ENCODE peak calls at places on chromosomes 13 and 19, in seven cellular contexts. J is left ventricle myocardium inferior, P is neural progenitor cell, F is left lung, B is psoas muscle, U is upper lobe of right lung, Q is tibial nerve. H is an unnamed sample.

GRCh38 chr19:5436101-5436947 is 18.9 kb upstream of the ZNRF4 start:
- DNase-seq in J (no peak), P (peak; percentile 95), F (peak; percentile 35), B (no peak), U (no peak), Q (no peak), H (no peak)

GRCh38 chr13:40189426-40189825 is 477.0 kb downstream of the FOXO1 start:
- DNase-seq in J (no peak), P (no peak), F (no peak), B (no peak), U (no peak), Q (no peak), H (no peak)

GRCh38 chr13:36130542-36131214 is 504 bp downstream of the DCLK1 start:
- DNase-seq in J (peak; percentile 30), P (peak; percentile 76), F (peak; percentile 49), B (peak; percentile 64), U (peak; percentile 70), Q (peak; percentile 21), H (no peak)

GRCh38 chr13:48475230-48475629 is 57.6 kb downstream of the RCBTB2 start:
- DNase-seq in J (no peak), P (no peak), F (no peak), B (no peak), U (no peak), Q (no peak), H (no peak)

GRCh38 chr19:47095707-47096704 is 17.6 kb downstream of the ZC3H4 start:
- DNase-seq in J (peak; percentile 77), P (no peak), F (peak; percentile 92), B (peak; percentile 82), U (peak; percentile 94), Q (no peak), H (no peak)

GRCh38 chr19:27966390-27966816 is 1246.5 kb downstream of the UQCRFS1 start:
- DNase-seq in J (no peak), P (peak; percentile 19), F (no peak), B (no peak), U (no peak), Q (no peak), H (no peak)

GRCh38 chr13:80973721-80974120 is 632.8 kb upstream of the SPRY2 start:
- DNase-seq in J (no peak), P (no peak), F (no peak), B (no peak), U (no peak), Q (no peak), H (no peak)

GRCh38 chr13:114339779-114340534 is 25.7 kb downstream of the CHAMP1 start:
- DNase-seq in J (peak; percentile 18), P (no peak), F (no peak), B (peak; percentile 62), U (no peak), Q (no peak), H (no peak)

GRCh38 chr13:52707375-52707774 is 32.2 kb downstream of the CNMD start:
- DNase-seq in J (no peak), P (no peak), F (no peak), B (no peak), U (no peak), Q (no peak), H (no peak)

GRCh38 chr13:24619302-24619701 is 60.9 kb upstream of the ATP12A start:
- DNase-seq in J (no peak), P (no peak), F (no peak), B (no peak), U (no peak), Q (no peak), H (no peak)

GRCh38 chr19:42081584-42082258 is 5.8 kb downstream of the ZNF574 start:
- DNase-seq in J (no peak), P (no peak), F (no peak), B (no peak), U (no peak), Q (no peak), H (no peak)

GRCh38 chr19:1503089-1503924 is 9.5 kb downstream of the ADAMTSL5 start:
- DNase-seq in J (no peak), P (peak; percentile 86), F (no peak), B (peak; percentile 81), U (peak; percentile 82), Q (peak; percentile 42), H (peak; percentile 57)

GRCh38 chr13:27691207-27691606 is 69.5 kb downstream of the POLR1D start:
- DNase-seq in J (no peak), P (no peak), F (no peak), B (no peak), U (no peak), Q (no peak), H (no peak)
- H3K9me3 ChIP-seq in J (peaks cover 72% of the 10 kb centered on the region), P (peaks cover 9% of the 10 kb centered on the region), F (no peaks in the 10 kb centered on the region), B (peaks cover 7% of the 10 kb centered on the region), U (peaks cover 7% of the 10 kb centered on the region), Q (no peaks in the 10 kb centered on the region), H (no peaks in the 10 kb centered on the region)

GRCh38 chr19:50059045-50059444 is 33.2 kb downstream of the ZNF473 start:
- DNase-seq in J (no peak), P (no peak), F (no peak), B (no peak), U (no peak), Q (no peak), H (no peak)

GRCh38 chr19:50053119-50053518 is 27.3 kb downstream of the ZNF473 start:
- DNase-seq in J (no peak), P (no peak), F (no peak), B (no peak), U (no peak), Q (no peak), H (no peak)

GRCh38 chr19:50060107-50060506 is 34.3 kb downstream of the ZNF473 start:
- DNase-seq in J (no peak), P (no peak), F (no peak), B (no peak), U (no peak), Q (no peak), H (no peak)

GRCh38 chr19:50061650-50062049 is 35.8 kb downstream of the ZNF473 start:
- DNase-seq in J (no peak), P (no peak), F (no peak), B (no peak), U (no peak), Q (no peak), H (no peak)

DNA sequence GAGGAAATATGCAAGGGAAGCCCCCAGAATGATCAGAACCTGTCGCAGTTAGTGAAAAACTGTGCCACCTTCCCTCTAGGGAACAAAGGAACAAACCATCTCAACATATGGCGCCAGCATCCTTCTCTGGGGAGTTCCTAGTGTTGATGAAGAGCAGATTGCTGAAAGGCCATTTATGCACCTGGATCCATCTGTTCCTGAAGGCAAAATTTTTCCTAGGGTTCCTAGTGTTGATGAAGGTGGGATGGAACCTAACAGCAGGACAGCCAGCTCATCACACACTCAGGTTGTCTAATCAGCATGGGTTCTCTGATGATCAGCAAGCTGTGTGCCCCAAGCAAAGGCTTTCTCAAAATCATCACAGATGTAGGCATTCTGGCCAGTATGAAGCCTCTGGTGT is 32.6 kb downstream of the ZNF473 start:
- DNase-seq in J (no peak), P (no peak), F (no peak), B (no peak), U (no peak), Q (no peak), H (no peak)
- H3K9me3 ChIP-seq in J (peaks cover 52% of the 10 kb centered on the region), P (peaks cover 4% of the 10 kb centered on the region), F (no peaks in the 10 kb centered on the region), B (peaks cover 46% of the 10 kb centered on the region), U (peaks cover 14% of the 10 kb centered on the region), Q (no peaks in the 10 kb centered on the region), H (peaks cover 5% of the 10 kb centered on the region)

GRCh38 chr19:37014456-37014855 is 63.8 kb upstream of the ZNF420 start:
- DNase-seq in J (no peak), P (no peak), F (no peak), B (no peak), U (no peak), Q (no peak), H (no peak)
- H3K9me3 ChIP-seq in J (peaks cover 96% of the 10 kb centered on the region), P (peaks cover 12% of the 10 kb centered on the region), F (no peaks in the 10 kb centered on the region), B (peaks cover 24% of the 10 kb centered on the region), U (peaks cover 10% of the 10 kb centered on the region), Q (no peaks in the 10 kb centered on the region), H (peaks cover 5% of the 10 kb centered on the region)

GRCh38 chr19:58007285-58007684 is 4.7 kb upstream of the ZNF606 start:
- DNase-seq in J (no peak), P (no peak), F (no peak), B (no peak), U (no peak), Q (no peak), H (no peak)

GRCh38 chr19:58000677-58001076 is 1.9 kb downstream of the ZNF606 start:
- DNase-seq in J (no peak), P (no peak), F (no peak), B (no peak), U (no peak), Q (no peak), H (no peak)

GRCh38 chr19:58002384-58003152 is at the start of gene ZNF606:
- DNase-seq in J (peak; percentile 89), P (peak; percentile 96), F (peak; percentile 89), B (peak; percentile 93), U (peak; percentile 95), Q (peak; percentile 64), H (peak; percentile 79)

GRCh38 chr19:58001895-58002369 is 688 bp downstream of the ZNF606 start:
- DNase-seq in J (no peak), P (no peak), F (no peak), B (no peak), U (no peak), Q (no peak), H (no peak)

DNA sequence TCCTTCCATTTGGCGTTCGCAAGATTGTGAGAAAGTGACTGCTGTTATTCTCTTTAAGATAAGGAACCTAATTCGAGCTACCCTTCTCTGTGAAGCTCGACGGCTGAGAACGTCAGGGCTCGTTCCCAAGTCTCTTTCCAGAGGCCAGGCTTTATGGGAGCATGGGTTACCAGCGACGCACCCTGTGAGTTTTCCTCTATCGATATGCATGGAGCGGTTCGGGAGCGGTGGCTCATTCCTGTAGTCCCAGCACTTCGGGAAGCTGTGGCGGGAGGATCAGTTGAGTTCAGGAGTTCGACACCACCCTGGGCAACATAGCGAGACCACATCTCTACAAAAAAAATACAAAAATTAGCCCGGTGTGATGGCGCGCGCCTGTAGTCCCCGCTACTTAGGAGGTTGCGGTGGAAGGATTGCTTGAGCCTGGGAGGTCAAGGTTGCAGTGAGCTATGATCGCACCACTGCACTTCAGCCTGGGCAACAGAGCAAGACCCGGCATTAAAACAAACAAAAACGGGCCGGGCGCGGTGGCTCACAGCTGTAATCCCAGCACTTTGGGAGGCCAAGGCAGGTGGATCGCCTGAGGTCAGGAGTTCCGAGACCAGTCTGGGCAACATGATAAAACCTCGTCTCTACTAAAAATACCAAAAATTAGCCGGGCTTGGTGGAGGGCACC is 671 bp upstream of the ZNF606 start:
- DNase-seq in J (no peak), P (no peak), F (no peak), B (no peak), U (no peak), Q (no peak), H (no peak)
- H3K9me3 ChIP-seq in J (peaks cover 69% of the 10 kb centered on the region), P (peaks cover 26% of the 10 kb centered on the region), F (no peaks in the 10 kb centered on the region), B (peaks cover 76% of the 10 kb centered on the region), U (peaks cover 51% of the 10 kb centered on the region), Q (no peaks in the 10 kb centered on the region), H (peaks cover 27% of the 10 kb centered on the region)

GRCh38 chr19:12244370-12244769 is 50.3 kb downstream of the ZNF44 start:
- DNase-seq in J (no peak), P (peak; percentile 7), F (no peak), B (no peak), U (no peak), Q (no peak), H (no peak)
- H3K9me3 ChIP-seq in J (peaks cover 57% of the 10 kb centered on the region), P (peaks cover 25% of the 10 kb centered on the region), F (peaks cover 11% of the 10 kb centered on the region), B (peaks cover 68% of the 10 kb centered on the region), U (peaks cover 24% of the 10 kb centered on the region), Q (peaks cover 10% of the 10 kb centered on the region), H (peaks cover 26% of the 10 kb centered on the region)

H was measured in T-helper 17 cell.